ENCODE peak calls at places on chromosomes 5 and 9, in nine cellular contexts. D is stimulated activated CD4-positive, alpha-beta T cell treated with anti-CD3 and anti-CD28 coated beads, Interleukin-1b, Interleukin-23, amount 100 ng/mL, for 4 hours; W is activated effector memory CD4-positive, alpha-beta T cell treated with Interleukin-2 at 50 U/mL for 16 hours; B is OCI-LY7; R is Right ventricle myocardium inferior; Z is dermis microvascular lymphatic vessel endothelial cell; E is brain microvascular endothelial cell; X is GM13977; J is ELF-1. L is an unnamed sample.

GRCh38 chr5:139663207-139663606 is 15.1 kb downstream of the CXXC5 start:
- DNase-seq in R (no peak), D (no peak), J (no peak), E (no peak), B (no peak), X (no peak), Z (no peak), W (no peak), L (no peak)

GRCh38 chr5:169637085-169637855 is at the start of gene DOCK2:
- DNase-seq in X (peak), Z (no peak), D (peak), E (no peak), W (peak), R (peak), J (no peak), B (peak), L (peak)

GRCh38 chr9:4663956-4664355 is 1.9 kb downstream of the PLPP6 start:
- DNase-seq in Z (no peak), X (no peak), W (no peak), B (no peak), E (no peak), R (no peak), J (no peak), D (no peak), L (no peak)

GRCh38 chr9:95003694-95004451 is 277.4 kb downstream of the AOPEP start:
- DNase-seq in X (peak), Z (peak), E (peak), R (peak), W (no peak), B (no peak), D (no peak), J (peak), L (peak)

GRCh38 chr5:78638423-78638822 is 10.1 kb downstream of the LHFPL2 start:
- DNase-seq in J (peak), D (no peak), B (no peak), W (no peak), X (no peak), Z (peak), R (no peak), E (peak), L (peak)

GRCh38 chr5:174317261-174317894 is 271.9 kb downstream of the NSG2 start:
- DNase-seq in R (peak), B (peak), E (peak), Z (peak), W (no peak), X (no peak), J (peak), D (no peak), L (no peak)

GRCh38 chr5:113480243-113480642 is 8.0 kb downstream of the MCC start:
- DNase-seq in J (no peak), D (no peak), E (no peak), W (no peak), R (no peak), X (peak), Z (no peak), B (no peak), L (no peak)

GRCh38 chr5:33423018-33423630 is 17.6 kb upstream of the TARS1 start:
- DNase-seq in D (no peak), Z (peak), J (no peak), B (peak), R (no peak), E (no peak), W (no peak), X (no peak), L (no peak)

GRCh38 chr9:123058834-123059233 is 25.4 kb downstream of the GPR21 start:
- DNase-seq in D (no peak), W (no peak), E (peak), J (no peak), X (no peak), B (no peak), Z (no peak), R (no peak), L (no peak)

GRCh38 chr5:119200795-119201194 is 129.9 kb downstream of the DMXL1 start:
- DNase-seq in W (no peak), J (no peak), E (no peak), D (no peak), B (no peak), X (no peak), Z (peak), R (no peak), L (no peak)

GRCh38 chr5:35010676-35011075 is 37.1 kb downstream of the AGXT2 start:
- DNase-seq in D (no peak), J (no peak), R (no peak), Z (no peak), W (no peak), B (no peak), X (no peak), E (no peak), L (no peak)

GRCh38 chr9:89080193-89080592 is 88.9 kb downstream of the S1PR3 start:
- DNase-seq in R (peak), E (no peak), W (no peak), Z (no peak), B (no peak), J (no peak), D (no peak), X (no peak), L (peak)

GRCh38 chr5:89457411-89458329 is 574.7 kb upstream of the MEF2C start:
- DNase-seq in E (peak), R (no peak), J (no peak), D (no peak), X (no peak), W (no peak), B (no peak), Z (peak), L (peak)

GRCh38 chr9:132062768-132063167 is 16.9 kb downstream of the MED27 start:
- DNase-seq in E (no peak), J (no peak), W (no peak), Z (no peak), D (no peak), X (no peak), R (no peak), B (no peak), L (no peak)

GRCh38 chr5:80195837-80196400 is 59.9 kb downstream of the SERINC5 start:
- DNase-seq in E (no peak), D (no peak), W (no peak), X (no peak), Z (no peak), J (no peak), R (no peak), B (no peak), L (no peak)

GRCh38 chr9:137025120-137025966 is 2.7 kb downstream of the ABCA2 start:
- DNase-seq in W (no peak), Z (no peak), J (peak), X (no peak), B (peak), R (no peak), E (no peak), D (no peak), L (peak)

GRCh38 chr5:81212211-81212687 is 20.9 kb upstream of the CKMT2 start:
- DNase-seq in R (no peak), D (no peak), J (no peak), E (no peak), W (no peak), B (peak), Z (no peak), X (no peak), L (no peak)

GRCh38 chr5:72137826-72138409 is 30.6 kb downstream of the MAP1B start:
- DNase-seq in D (no peak), E (no peak), R (no peak), J (no peak), W (no peak), B (peak), Z (peak), X (peak), L (no peak)

GRCh38 chr5:1215320-1216096 is 9.7 kb upstream of the SLC6A18 start:
- DNase-seq in B (no peak), W (no peak), Z (no peak), X (no peak), E (no peak), R (no peak), D (no peak), J (no peak), L (peak)

GRCh38 chr5:104344809-104345512 is 782.4 kb upstream of the NUDT12 start:
- DNase-seq in E (peak), X (no peak), J (no peak), D (no peak), B (no peak), R (no peak), W (no peak), Z (peak), L (no peak)

GRCh38 chr5:50694027-50694590 is 27.7 kb downstream of the PARP8 start:
- DNase-seq in R (no peak), X (no peak), E (no peak), J (no peak), W (no peak), D (no peak), Z (no peak), B (no peak), L (no peak)

GRCh38 chr5:163564321-163564924 is 59.0 kb downstream of the MAT2B start:
- DNase-seq in R (no peak), D (peak), B (peak), J (peak), W (peak), E (peak), X (peak), Z (peak), L (no peak)

GRCh38 chr5:143957455-143957854 is 145.5 kb downstream of the HMHB1 start:
- DNase-seq in J (no peak), W (no peak), R (no peak), Z (no peak), D (no peak), E (no peak), B (no peak), X (no peak), L (no peak)